ENCODE peak calls at places on chromosome 3, in four cellular contexts. I is psoas muscle; U is stimulated activated CD4-positive, alpha-beta T cell treated with anti-CD3 and anti-CD28 coated beads, TNF-alpha, amount 100 ng/mL, for 1 hour; V is DND-41. L is an unnamed sample.

GRCh38 chr3:38271552-38271951 is 5.9 kb downstream of the SLC22A13 start:
- DNase-seq in U (no peak), V (no peak), I (no peak), L (no peak)

GRCh38 chr3:194322701-194323174 is 28.4 kb downstream of the CPN2 start:
- DNase-seq in U (no peak), I (peak), V (no peak), L (no peak)

GRCh38 chr3:25903371-25903770 is 113.5 kb downstream of the OXSM start:
- DNase-seq in I (no peak), U (no peak), V (no peak), L (no peak)

GRCh38 chr3:101791778-101792177 is 12.8 kb downstream of the NXPE3 start:
- DNase-seq in V (no peak), I (no peak), U (no peak), L (no peak)

GRCh38 chr3:101848754-101849713 is at the start of gene NFKBIZ:
- DNase-seq in I (peak), V (peak), U (peak), L (peak)

GRCh38 chr3:191123231-191123630 is 75.8 kb upstream of the OSTN start:
- DNase-seq in V (no peak), I (no peak), U (no peak), L (no peak)

GRCh38 chr3:11510001-11510760 is 133.5 kb downstream of the VGLL4 start:
- DNase-seq in U (no peak), V (no peak), I (peak), L (peak)

GRCh38 chr3:23241256-23241655 is 38.1 kb downstream of the UBE2E2 start:
- DNase-seq in I (no peak), V (no peak), U (no peak), L (no peak)

GRCh38 chr3:129197341-129197740 is 13.6 kb upstream of the CNBP start:
- DNase-seq in V (no peak), I (no peak), U (no peak), L (no peak)

GRCh38 chr3:5213574-5213966 is 26.1 kb downstream of the EDEM1 start:
- DNase-seq in U (no peak), V (no peak), I (no peak), L (no peak)

GRCh38 chr3:33645060-33645841 is 72.8 kb downstream of the CLASP2 start:
- DNase-seq in V (no peak), I (no peak), U (no peak), L (no peak)

GRCh38 chr3:29140706-29141105 is 140.2 kb upstream of the RBMS3 start:
- DNase-seq in U (no peak), I (no peak), V (peak), L (no peak)

GRCh38 chr3:173429527-173429926 is 32.0 kb downstream of the NLGN1 start:
- DNase-seq in V (no peak), U (no peak), I (no peak), L (no peak)

GRCh38 chr3:190229632-190230424 is 92.4 kb downstream of the CLDN1 start:
- DNase-seq in I (no peak), V (no peak), U (no peak), L (no peak)

GRCh38 chr3:194283218-194284006 is 67.7 kb downstream of the CPN2 start:
- DNase-seq in V (no peak), U (no peak), I (no peak), L (no peak)

GRCh38 chr3:102180291-102180931 is 254.4 kb upstream of the ZPLD1 start:
- DNase-seq in U (no peak), I (no peak), V (no peak), L (no peak)

GRCh38 chr3:23162939-23163338 is 40.2 kb upstream of the UBE2E2 start:
- DNase-seq in U (no peak), V (no peak), I (no peak), L (no peak)

GRCh38 chr3:100966049-100966471 is 27.2 kb downstream of the ABI3BP start:
- DNase-seq in I (no peak), V (no peak), U (no peak), L (no peak)

GRCh38 chr3:112308151-112308911 is 14.3 kb upstream of the SLC9C1 start:
- DNase-seq in V (no peak), U (no peak), I (no peak), L (no peak)

GRCh38 chr3:55202320-55202719 is 274.5 kb upstream of the LRTM1 start:
- DNase-seq in U (no peak), V (no peak), I (no peak), L (no peak)

GRCh38 chr3:170470063-170471006 is 51.7 kb downstream of the CLDN11 start:
- DNase-seq in V (no peak), U (no peak), I (no peak), L (no peak)

GRCh38 chr3:48347500-48347899 is 14.0 kb upstream of the SPINK8 start:
- DNase-seq in I (no peak), U (no peak), V (no peak), L (no peak)

GRCh38 chr3:37909067-37909911 is 47.6 kb downstream of the CTDSPL start:
- DNase-seq in V (no peak), I (no peak), U (no peak), L (no peak)

GRCh38 chr3:172305552-172305951 is 142.7 kb downstream of the GHSR start:
- DNase-seq in V (no peak), U (no peak), I (no peak), L (no peak)

GRCh38 chr3:57078366-57079220 is 18.1 kb downstream of the SPATA12 start:
- DNase-seq in I (peak), V (peak), U (peak), L (peak)

GRCh38 chr3:76656531-76657070 is 383.3 kb upstream of the ROBO2 start:
- DNase-seq in I (no peak), V (no peak), U (no peak), L (no peak)

GRCh38 chr3:37668831-37669610 is 192.7 kb upstream of the CTDSPL start:
- DNase-seq in U (no peak), V (no peak), I (no peak), L (peak)

GRCh38 chr3:56725175-56725574 is 42.1 kb upstream of the TASOR start:
- DNase-seq in V (peak), U (no peak), I (no peak), L (no peak)

GRCh38 chr3:132550579-132551305 is 46.3 kb upstream of the ACKR4 start:
- DNase-seq in I (no peak), V (peak), U (no peak), L (no peak)

L was measured in Right ventricle myocardium superior.